ENCODE peak calls at places on chromosomes 5 and 9, in seven cellular contexts. M is H9, S is mesendoderm, J is neuronal stem cell, Z is IMR-90, G is mesenchymal stem cell, F is H1. O is an unnamed sample.

GRCh38 chr9:28970241-28970654 is 1397.0 kb upstream of the C9orf72 start:
- DNase-seq in F (peak; percentile 64), Z (no peak), M (peak; percentile 76), G (no peak), S (no peak), J (no peak), O (no peak)

GRCh38 chr9:135204177-135204576 is 116.7 kb downstream of the OLFM1 start:
- DNase-seq in Z (no peak), F (no peak), S (no peak), G (no peak), M (no peak), J (no peak), O (no peak)

GRCh38 chr5:19401032-19401431 is 587.0 kb downstream of the CDH18 start:
- DNase-seq in G (no peak), J (no peak), S (peak; percentile 10), Z (no peak), M (no peak), F (no peak), O (peak; percentile 54)

GRCh38 chr5:36875051-36875788 is 1.3 kb upstream of the NIPBL start:
- DNase-seq in G (peak; percentile 75), Z (peak; percentile 39), J (peak; percentile 45), S (peak; percentile 78), F (no peak), M (peak; percentile 44), O (peak; percentile 64)

GRCh38 chr5:36367524-36367923 is 65.8 kb upstream of the RANBP3L start:
- DNase-seq in J (no peak), Z (peak; percentile 16), S (no peak), M (no peak), G (no peak), F (no peak), O (no peak)

GRCh38 chr5:169244812-169245211 is 56.1 kb downstream of the SLIT3 start:
- DNase-seq in J (no peak), S (no peak), M (no peak), F (no peak), G (no peak), Z (no peak), O (no peak)

GRCh38 chr9:123290764-123291163 is 22.4 kb upstream of the STRBP start:
- DNase-seq in J (no peak), F (no peak), S (no peak), Z (no peak), G (no peak), M (no peak), O (no peak)

GRCh38 chr9:68560131-68560844 is 19.6 kb upstream of the TMEM252 start:
- DNase-seq in M (peak; percentile 86), G (peak; percentile 58), S (peak; percentile 88), J (no peak), Z (peak; percentile 84), F (peak; percentile 54), O (peak; percentile 49)

GRCh38 chr5:159362190-159362589 is 31.9 kb upstream of the IL12B start:
- DNase-seq in G (no peak), S (no peak), J (no peak), M (no peak), Z (no peak), F (no peak), O (peak; percentile 32)

GRCh38 chr9:4382722-4383317 is 83.0 kb upstream of the GLIS3 start:
- DNase-seq in J (peak; percentile 24), F (no peak), M (no peak), Z (peak; percentile 23), G (peak; percentile 40), S (peak; percentile 51), O (no peak)

GRCh38 chr5:169757016-169757415 is 119.9 kb downstream of the DOCK2 start:
- DNase-seq in Z (peak; percentile 54), F (no peak), S (no peak), J (no peak), M (no peak), G (no peak), O (peak; percentile 88)

GRCh38 chr9:135075234-135076142 is 12.0 kb upstream of the OLFM1 start:
- DNase-seq in Z (no peak), G (no peak), F (no peak), M (peak; percentile 65), S (peak; percentile 56), J (no peak), O (no peak)

GRCh38 chr9:104869801-104870200 is 58.2 kb downstream of the ABCA1 start:
- DNase-seq in S (no peak), F (no peak), G (peak; percentile 59), M (no peak), J (no peak), Z (peak; percentile 26), O (no peak)
- H3K4me2 ChIP-seq in S (no peak overlapping the region), F (no peak overlapping the region), G (no peak overlapping the region), M (no peak overlapping the region), J (no peak overlapping the region), Z (no peak overlapping the region), O (no peak overlapping the region)

GRCh38 chr9:108056805-108057386 is 567.3 kb upstream of the KLF4 start:
- DNase-seq in M (no peak), G (peak; percentile 81), Z (peak; percentile 88), S (no peak), J (no peak), F (no peak), O (peak; percentile 6)

GRCh38 chr9:108057421-108058136 is 568.0 kb upstream of the KLF4 start:
- DNase-seq in S (no peak), M (no peak), G (peak; percentile 96), Z (peak; percentile 98), J (no peak), F (no peak), O (peak; percentile 44)

GRCh38 chr9:108060165-108060564 is 570.6 kb upstream of the KLF4 start:
- DNase-seq in G (no peak), Z (no peak), F (no peak), S (no peak), J (no peak), M (no peak), O (no peak)

GRCh38 chr9:108058137-108058779 is 568.7 kb upstream of the KLF4 start:
- DNase-seq in G (no peak), F (no peak), J (no peak), M (no peak), Z (no peak), S (no peak), O (no peak)

DNA sequence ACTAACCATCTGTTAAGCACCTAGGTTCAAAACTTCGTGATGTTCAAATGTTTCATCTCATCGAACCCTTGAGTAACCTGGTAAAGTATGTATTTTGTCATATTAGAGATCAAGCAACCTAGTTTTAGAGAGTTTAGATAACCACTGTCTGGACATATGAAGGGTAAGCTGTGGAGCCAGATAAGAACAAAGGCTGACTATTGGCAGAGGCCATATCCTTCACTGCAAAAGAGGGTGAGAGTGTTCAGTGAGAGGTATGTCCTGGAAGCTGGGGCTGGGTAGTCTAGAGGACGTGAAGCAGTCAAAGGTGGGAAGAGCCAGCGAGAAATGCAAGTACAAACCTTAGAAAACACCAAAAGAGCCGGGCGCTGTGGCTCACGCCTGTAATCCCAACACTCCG is 573.1 kb upstream of the KLF4 start:
- DNase-seq in S (no peak), G (no peak), F (no peak), Z (no peak), J (no peak), M (no peak), O (no peak)
- H3K18ac ChIP-seq in S (no peak overlapping the region), G (no peak overlapping the region), F (no peak overlapping the region), Z (no peak overlapping the region), J (no peak overlapping the region), M (no peak overlapping the region), O (no peak overlapping the region)

GRCh38 chr5:179273441-179274145 is 71.7 kb downstream of the ADAMTS2 start:
- DNase-seq in J (no peak), S (no peak), F (no peak), Z (no peak), M (no peak), G (no peak), O (no peak)

GRCh38 chr5:179275941-179276837 is 69.1 kb downstream of the ADAMTS2 start:
- DNase-seq in G (peak; percentile 98), S (peak; percentile 48), Z (peak; percentile 98), J (no peak), M (no peak), F (no peak), O (peak; percentile 3)

GRCh38 chr5:179273074-179273435 is 72.2 kb downstream of the ADAMTS2 start:
- DNase-seq in M (no peak), S (no peak), Z (no peak), G (no peak), F (no peak), J (no peak), O (no peak)

GRCh38 chr5:179275381-179275878 is 69.8 kb downstream of the ADAMTS2 start:
- DNase-seq in J (no peak), M (no peak), Z (no peak), F (no peak), S (no peak), G (no peak), O (no peak)

GRCh38 chr5:179274321-179275315 is 70.6 kb downstream of the ADAMTS2 start:
- DNase-seq in Z (no peak), J (no peak), M (no peak), S (no peak), G (no peak), F (no peak), O (no peak)
- H3K4me2 ChIP-seq in Z (no peak overlapping the region), J (no peak overlapping the region), M (no peak overlapping the region), S (no peak overlapping the region), G (no peak overlapping the region), F (no peak overlapping the region), O (no peak overlapping the region)

GRCh38 chr5:90747175-90747574 is 188.6 kb downstream of the ADGRV1 start:
- DNase-seq in Z (no peak), S (no peak), J (no peak), F (no peak), M (no peak), G (no peak), O (no peak)
- H3K18ac ChIP-seq in Z (no peak overlapping the region), S (no peak overlapping the region), J (peak overlapping the region; percentile 59), F (no peak overlapping the region), M (no peak overlapping the region), G (no peak overlapping the region), O (no peak overlapping the region)

DNA sequence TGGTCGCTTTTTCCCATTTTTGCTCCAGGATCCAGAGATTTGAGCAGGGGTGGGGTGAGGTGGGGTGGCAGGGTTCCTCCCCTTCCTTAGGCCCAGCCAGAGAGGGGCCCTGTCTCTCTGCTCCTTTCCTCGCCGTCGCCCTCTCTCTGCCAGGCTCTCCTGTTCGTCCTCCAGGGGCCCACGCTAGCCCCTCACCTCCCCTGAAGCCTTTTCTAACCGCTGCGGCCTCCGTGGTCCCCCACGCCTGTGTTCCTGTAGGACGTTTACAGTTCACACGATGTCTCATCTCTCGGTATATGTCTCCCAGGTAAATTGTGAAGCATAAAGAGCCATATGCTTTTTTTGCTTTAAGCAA is 49.9 kb upstream of the ZNF366 start:
- DNase-seq in M (no peak), F (no peak), Z (no peak), S (no peak), J (no peak), G (no peak), O (no peak)
- H3K4me2 ChIP-seq in M (peak overlapping the region; percentile 26), F (peak overlapping the region; percentile 82), Z (peak overlapping the region; percentile 27), S (peak overlapping the region; percentile 14), J (peak overlapping the region; percentile 29), G (peak overlapping the region; percentile 90), O (peak overlapping the region; percentile 72)